ENCODE peak calls at places on chromosome X, in ten cellular contexts. One of them, this sample, is unnamed.

GRCh38 chrX:7159132-7159861 is 11.3 kb upstream of the PUDP start:
- DNase-seq in Daoy: peak; percentile 55
- DNase-seq in EH: no peak
- DNase-seq in pancreas: no peak
- DNase-seq in ovary: no peak
- DNase-seq in aorta: no peak
- DNase-seq in fibroblast of mammary gland: peak; percentile 20
- DNase-seq in HepG2: no peak
- DNase-seq in CD8-positive, alpha-beta T cell: no peak
- DNase-seq in ACHN: no peak
- DNase-seq in this sample: no peak

GRCh38 chrX:34849371-34849770 is 93.2 kb upstream of the FAM47B start:
- DNase-seq in Daoy: no peak
- DNase-seq in EH: peak; percentile 77
- DNase-seq in pancreas: no peak
- DNase-seq in ovary: no peak
- DNase-seq in aorta: no peak
- DNase-seq in fibroblast of mammary gland: peak; percentile 55
- DNase-seq in HepG2: no peak
- DNase-seq in CD8-positive, alpha-beta T cell: no peak
- DNase-seq in ACHN: no peak
- DNase-seq in this sample: no peak

GRCh38 chrX:12139934-12140611 is 1.8 kb downstream of the FRMPD4 start:
- DNase-seq in Daoy: no peak
- DNase-seq in EH: peak; percentile 17
- DNase-seq in pancreas: no peak
- DNase-seq in ovary: no peak
- DNase-seq in aorta: no peak
- DNase-seq in fibroblast of mammary gland: no peak
- DNase-seq in HepG2: no peak
- DNase-seq in CD8-positive, alpha-beta T cell: no peak
- DNase-seq in ACHN: no peak
- DNase-seq in this sample: no peak

GRCh38 chrX:153464116-153464515 is 6.3 kb downstream of the HAUS7 start:
- DNase-seq in Daoy: no peak
- DNase-seq in EH: no peak
- DNase-seq in pancreas: no peak
- DNase-seq in ovary: no peak
- DNase-seq in aorta: no peak
- DNase-seq in fibroblast of mammary gland: no peak
- DNase-seq in HepG2: no peak
- DNase-seq in CD8-positive, alpha-beta T cell: no peak
- DNase-seq in ACHN: no peak
- DNase-seq in this sample: no peak

GRCh38 chrX:46376246-46376885 is 168.9 kb downstream of the ZNF674 start:
- DNase-seq in Daoy: peak; percentile 44
- DNase-seq in EH: peak; percentile 61
- DNase-seq in pancreas: no peak
- DNase-seq in ovary: no peak
- DNase-seq in aorta: no peak
- DNase-seq in fibroblast of mammary gland: peak; percentile 67
- DNase-seq in HepG2: peak; percentile 57
- DNase-seq in CD8-positive, alpha-beta T cell: no peak
- DNase-seq in ACHN: peak; percentile 59
- DNase-seq in this sample: peak; percentile 92

GRCh38 chrX:50497067-50497466 is 26.4 kb upstream of the DGKK start:
- DNase-seq in Daoy: no peak
- DNase-seq in EH: no peak
- DNase-seq in pancreas: no peak
- DNase-seq in ovary: no peak
- DNase-seq in aorta: no peak
- DNase-seq in fibroblast of mammary gland: no peak
- DNase-seq in HepG2: no peak
- DNase-seq in CD8-positive, alpha-beta T cell: no peak
- DNase-seq in ACHN: no peak
- DNase-seq in this sample: no peak

GRCh38 chrX:78102100-78102499 is 1.9 kb upstream of the PGK1 start:
- DNase-seq in Daoy: no peak
- DNase-seq in EH: peak; percentile 35
- DNase-seq in pancreas: no peak
- DNase-seq in ovary: no peak
- DNase-seq in aorta: no peak
- DNase-seq in fibroblast of mammary gland: peak; percentile 15
- DNase-seq in HepG2: no peak
- DNase-seq in CD8-positive, alpha-beta T cell: no peak
- DNase-seq in ACHN: peak; percentile 8
- DNase-seq in this sample: no peak

GRCh38 chrX:49272426-49272825 is 2.8 kb downstream of the PPP1R3F start:
- DNase-seq in Daoy: no peak
- DNase-seq in EH: no peak
- DNase-seq in pancreas: no peak
- DNase-seq in ovary: no peak
- DNase-seq in aorta: peak; percentile 9
- DNase-seq in fibroblast of mammary gland: no peak
- DNase-seq in HepG2: no peak
- DNase-seq in CD8-positive, alpha-beta T cell: no peak
- DNase-seq in ACHN: no peak
- DNase-seq in this sample: no peak

GRCh38 chrX:44572340-44572938 is 29.8 kb upstream of the FUNDC1 start:
- DNase-seq in Daoy: no peak
- DNase-seq in EH: no peak
- DNase-seq in pancreas: no peak
- DNase-seq in ovary: no peak
- DNase-seq in aorta: no peak
- DNase-seq in fibroblast of mammary gland: no peak
- DNase-seq in HepG2: no peak
- DNase-seq in CD8-positive, alpha-beta T cell: no peak
- DNase-seq in ACHN: no peak
- DNase-seq in this sample: no peak

GRCh38 chrX:46710927-46711623 is 47.8 kb downstream of the SLC9A7 start:
- DNase-seq in Daoy: no peak
- DNase-seq in EH: no peak
- DNase-seq in pancreas: no peak
- DNase-seq in ovary: no peak
- DNase-seq in aorta: no peak
- DNase-seq in fibroblast of mammary gland: no peak
- DNase-seq in HepG2: no peak
- DNase-seq in CD8-positive, alpha-beta T cell: no peak
- DNase-seq in ACHN: no peak
- DNase-seq in this sample: no peak

GRCh38 chrX:24145340-24146186 is 4.0 kb upstream of the ZFX start:
- DNase-seq in Daoy: peak; percentile 30
- DNase-seq in EH: peak; percentile 72
- DNase-seq in pancreas: no peak
- DNase-seq in ovary: no peak
- DNase-seq in aorta: no peak
- DNase-seq in fibroblast of mammary gland: peak; percentile 49
- DNase-seq in HepG2: peak; percentile 18
- DNase-seq in CD8-positive, alpha-beta T cell: no peak
- DNase-seq in ACHN: peak; percentile 8
- DNase-seq in this sample: peak; percentile 21

This sample was measured in HT-29.